ENCODE peak calls at places on chromosomes 11 and 22, in eight cellular contexts. U is stomach, M is PC-3, A is cardiac muscle cell, R is mucosa of descending colon, Z is GM06990, V is heart left ventricle, B is Peyer's patch. I is an unnamed sample.
A peak's percentile ranks its signal among the peaks of the same experiment; 100 is the strongest.

GRCh38 chr11:45879803-45880685 is 5.4 kb upstream of the MAPK8IP1 start:
- DNase-seq in U (no peak), M (peak; percentile 82), A (no peak), R (no peak), Z (no peak), V (no peak), B (no peak), I (no peak)

GRCh38 chr11:68008381-68009337 is 1.5 kb upstream of the ALDH3B1 start:
- DNase-seq in U (peak; percentile 81), M (no peak), A (no peak), R (peak; percentile 85), Z (peak; percentile 49), V (no peak), B (peak; percentile 79), I (peak; percentile 65)

GRCh38 chr11:16987205-16987568 is 27.0 kb downstream of the PLEKHA7 start:
- DNase-seq in U (peak; percentile 84), M (no peak), A (no peak), R (peak; percentile 90), Z (no peak), V (no peak), B (no peak), I (no peak)

GRCh38 chr22:21865041-21865440 is 2.4 kb downstream of the MAPK1 start:
- DNase-seq in U (peak; percentile 35), M (peak; percentile 70), A (peak; percentile 87), R (no peak), Z (no peak), V (peak; percentile 32), B (no peak), I (no peak)

GRCh38 chr11:1966531-1966930 is 19.4 kb downstream of the MRPL23 start:
- DNase-seq in U (no peak), M (no peak), A (no peak), R (no peak), Z (no peak), V (peak; percentile 5), B (no peak), I (no peak)

GRCh38 chr11:62401356-62401755 is 17.5 kb upstream of the SCGB1A1 start:
- DNase-seq in U (no peak), M (no peak), A (no peak), R (no peak), Z (no peak), V (no peak), B (no peak), I (no peak)

GRCh38 chr22:46096706-46097230 is 53.6 kb upstream of the PPARA start:
- DNase-seq in U (no peak), M (no peak), A (no peak), R (no peak), Z (no peak), V (no peak), B (no peak), I (no peak)

GRCh38 chr22:24727218-24727851 is 47.2 kb downstream of the PIWIL3 start:
- DNase-seq in U (peak; percentile 48), M (peak; percentile 87), A (peak; percentile 93), R (no peak), Z (no peak), V (peak; percentile 39), B (no peak), I (no peak)

GRCh38 chr11:45856044-45856468 is 8.8 kb downstream of the CRY2 start:
- DNase-seq in U (no peak), M (no peak), A (peak; percentile 35), R (no peak), Z (no peak), V (no peak), B (no peak), I (no peak)

GRCh38 chr11:23764285-23764684 is 732.6 kb upstream of the LUZP2 start:
- DNase-seq in U (no peak), M (no peak), A (no peak), R (no peak), Z (no peak), V (no peak), B (no peak), I (no peak)

GRCh38 chr22:39212721-39213376 is 31.9 kb downstream of the PDGFB start:
- DNase-seq in U (no peak), M (peak; percentile 78), A (peak; percentile 93), R (no peak), Z (no peak), V (peak; percentile 9), B (no peak), I (no peak)

GRCh38 chr11:102332611-102332994 is 14.4 kb upstream of the BIRC2 start:
- DNase-seq in U (no peak), M (no peak), A (no peak), R (no peak), Z (no peak), V (no peak), B (no peak), I (no peak)

GRCh38 chr11:75768909-75769771 is 562 bp downstream of the DGAT2 start:
- DNase-seq in U (no peak), M (peak; percentile 39), A (no peak), R (peak; percentile 37), Z (no peak), V (no peak), B (no peak), I (peak; percentile 29)

GRCh38 chr22:47110817-47111443 is 348.5 kb downstream of the TBC1D22A start:
- DNase-seq in U (no peak), M (no peak), A (peak; percentile 94), R (no peak), Z (no peak), V (no peak), B (no peak), I (no peak)

GRCh38 chr11:100705447-100705846 is 18.4 kb downstream of the ARHGAP42 start:
- DNase-seq in U (no peak), M (no peak), A (no peak), R (no peak), Z (peak; percentile 15), V (no peak), B (no peak), I (no peak)

GRCh38 chr22:29972121-29972520 is 89.1 kb downstream of the MTMR3 start:
- DNase-seq in U (no peak), M (no peak), A (no peak), R (no peak), Z (no peak), V (no peak), B (no peak), I (no peak)

GRCh38 chr11:66559141-66559861 is 9.1 kb downstream of the CTSF start:
- DNase-seq in U (peak; percentile 33), M (no peak), A (peak; percentile 55), R (peak; percentile 41), Z (no peak), V (no peak), B (no peak), I (no peak)

GRCh38 chr11:111105566-111105965 is 140.0 kb upstream of the POU2AF2 start:
- DNase-seq in U (no peak), M (no peak), A (peak; percentile 5), R (no peak), Z (no peak), V (no peak), B (no peak), I (no peak)

GRCh38 chr22:29359469-29359868 is 28.9 kb downstream of the AP1B1 start:
- DNase-seq in U (peak; percentile 70), M (peak; percentile 51), A (peak; percentile 75), R (peak; percentile 65), Z (no peak), V (peak; percentile 53), B (no peak), I (peak; percentile 37)

DNA sequence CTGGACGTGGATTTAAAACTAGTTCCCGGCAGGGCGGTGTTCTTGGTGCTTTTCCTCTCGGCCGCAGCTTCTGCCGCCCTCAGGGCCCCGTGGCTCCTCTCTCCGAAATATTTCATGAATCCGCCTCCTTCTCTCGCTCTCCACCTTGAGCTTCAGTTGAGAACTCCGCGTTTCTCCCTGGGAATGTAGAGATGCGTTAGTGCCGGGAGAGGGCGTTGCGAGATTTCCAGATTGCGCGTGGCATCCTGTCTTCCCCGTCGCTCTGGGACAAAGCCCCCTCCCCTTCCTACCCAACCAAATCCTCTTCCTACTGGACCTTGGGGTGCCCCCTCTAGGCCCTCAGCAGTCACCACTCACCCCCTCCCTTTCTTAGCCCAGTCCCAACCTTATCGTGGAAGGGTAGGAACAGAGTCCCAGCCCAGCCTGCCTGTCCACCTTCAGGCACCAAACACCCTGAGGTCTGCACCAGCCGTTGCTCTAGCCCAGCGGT is 15.5 kb upstream of the RAC2 start:
- DNase-seq in U (no peak), M (peak; percentile 63), A (peak; percentile 67), R (no peak), Z (no peak), V (no peak), B (no peak), I (peak; percentile 33)
- TF ChIP-seq CTCF in U (no peak), M (peak; percentile 71), A (peak; percentile 80), R (no peak), Z (peak; percentile 59), V (peak; percentile 18), B (peak; percentile 27), I (peak; percentile 83)

DNA sequence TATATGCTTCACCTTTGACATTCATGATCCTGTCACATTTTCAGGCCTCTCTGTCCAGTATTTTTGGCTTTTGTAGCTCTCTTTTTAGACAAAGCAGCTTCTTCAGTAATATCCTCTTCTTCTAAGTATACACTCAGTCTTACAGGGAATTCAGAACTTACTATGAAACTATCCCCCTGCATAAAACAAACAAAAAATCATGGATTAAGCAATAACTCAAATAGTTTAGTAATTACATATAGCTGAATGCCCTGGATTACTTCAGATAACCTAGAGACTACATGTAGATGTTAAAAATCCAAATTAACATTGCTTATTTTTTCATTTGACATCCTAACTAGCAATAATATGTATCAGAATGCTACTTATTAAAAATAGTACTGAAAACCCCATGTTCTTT is 5.2 kb downstream of the TAF1D start:
- DNase-seq in U (no peak), M (no peak), A (peak; percentile 38), R (no peak), Z (no peak), V (no peak), B (no peak), I (no peak)
- H3K36me3 ChIP-seq in U (peaks cover 77% of the 10 kb centered on the region), M (peaks cover 92% of the 10 kb centered on the region), A (peaks cover 73% of the 10 kb centered on the region), R (peaks cover 4% of the 10 kb centered on the region), Z (peaks cover 13% of the 10 kb centered on the region), V (no peaks in the 10 kb centered on the region), B (no peaks in the 10 kb centered on the region), I (peaks cover 100% of the 10 kb centered on the region)

DNA sequence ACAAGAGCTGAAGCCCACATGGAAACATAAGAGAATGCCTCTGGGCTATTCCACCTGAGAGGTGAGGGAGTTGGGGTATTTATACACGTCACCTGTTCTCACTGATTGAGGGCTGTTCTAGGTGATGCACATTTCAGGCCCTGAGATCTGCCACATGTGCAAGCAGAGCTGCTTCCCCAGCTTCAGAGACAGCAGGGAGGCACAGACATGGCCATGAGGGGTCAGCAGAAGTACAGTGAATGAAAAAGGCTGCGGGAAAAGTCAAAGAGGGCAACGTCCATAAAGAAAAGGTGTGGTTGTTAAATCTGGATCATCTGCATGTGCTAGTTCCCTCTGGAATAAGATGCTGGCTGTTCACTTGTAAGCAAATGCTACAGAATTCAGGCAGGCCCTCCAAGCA is 75.4 kb downstream of the GAB4 start:
- DNase-seq in U (no peak), M (no peak), A (no peak), R (no peak), Z (no peak), V (no peak), B (no peak), I (no peak)
- TF ChIP-seq CTCF in U (no peak), M (no peak), A (no peak), R (no peak), Z (no peak), V (no peak), B (no peak), I (peak; percentile 33)

DNA sequence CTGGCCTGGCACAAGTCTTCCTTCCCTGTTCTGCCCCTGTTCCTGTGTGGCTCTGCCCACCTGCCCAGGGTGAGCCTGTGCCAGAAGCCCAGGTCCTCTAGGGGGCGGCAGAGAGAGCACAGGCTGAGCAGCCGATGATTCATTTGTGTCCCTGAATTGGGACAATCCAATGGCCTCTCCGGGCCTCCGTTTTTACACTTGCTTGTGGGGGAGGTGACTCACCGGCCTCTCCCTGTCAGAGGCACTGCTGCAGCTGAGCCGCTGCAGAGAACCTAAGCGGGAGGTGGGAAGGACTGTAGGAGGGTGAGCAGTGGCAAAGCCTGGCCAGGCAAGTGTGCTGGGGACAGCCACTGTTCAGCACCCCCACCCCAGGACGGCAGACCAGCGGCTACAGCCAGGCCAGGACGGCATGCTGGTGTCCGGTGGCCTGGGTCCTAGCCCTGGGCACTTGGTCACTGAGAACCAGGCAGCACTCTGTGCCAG is 65.2 kb upstream of the LMO1 start:
- DNase-seq in U (peak; percentile 81), M (peak; percentile 97), A (peak; percentile 71), R (peak; percentile 75), Z (peak; percentile 57), V (peak; percentile 68), B (peak; percentile 60), I (peak; percentile 42)
- H3K36me3 ChIP-seq in U (no peaks in the 10 kb centered on the region), M (no peaks in the 10 kb centered on the region), A (no peaks in the 10 kb centered on the region), R (no peaks in the 10 kb centered on the region), Z (no peaks in the 10 kb centered on the region), V (no peaks in the 10 kb centered on the region), B (no peaks in the 10 kb centered on the region), I (no peaks in the 10 kb centered on the region)